ENCODE peak calls at places on chromosomes 13 and 19, in six cellular contexts. One of them, this sample, is unnamed.

GRCh38 chr19:50894478-50895356 is 16.5 kb downstream of the KLK4 start:
- DNase-seq in activated naive CD4-positive, alpha-beta T cell treated with anti-CD3 and anti-CD28 coated beads for 36 hours: no peak
- DNase-seq in stimulated activated CD8-positive, alpha-beta memory T cell treated with anti-CD3 and anti-CD28 coated beads, Interleukin-12 subunit alpha, Interleukin-12 subunit beta, amount 100 ng/mL, for 4 hours: no peak
- DNase-seq in NCI-H1105: no peak
- DNase-seq in HS-5: no peak
- DNase-seq in ACHN: no peak
- DNase-seq in this sample: no peak

GRCh38 chr13:32164622-32165268 is 133.2 kb downstream of the FRY start:
- DNase-seq in NCI-H1105: peak; percentile 43
- DNase-seq in stimulated activated CD8-positive, alpha-beta memory T cell treated with anti-CD3 and anti-CD28 coated beads, Interleukin-12 subunit alpha, Interleukin-12 subunit beta, amount 100 ng/mL, for 4 hours: no peak
- DNase-seq in activated naive CD4-positive, alpha-beta T cell treated with anti-CD3 and anti-CD28 coated beads for 36 hours: peak; percentile 32
- DNase-seq in ACHN: peak; percentile 81
- DNase-seq in HS-5: no peak
- DNase-seq in this sample: no peak

GRCh38 chr19:44725251-44725650 is 23.3 kb upstream of the BCL3 start:
- DNase-seq in HS-5: no peak
- DNase-seq in NCI-H1105: no peak
- DNase-seq in activated naive CD4-positive, alpha-beta T cell treated with anti-CD3 and anti-CD28 coated beads for 36 hours: no peak
- DNase-seq in ACHN: peak; percentile 50
- DNase-seq in stimulated activated CD8-positive, alpha-beta memory T cell treated with anti-CD3 and anti-CD28 coated beads, Interleukin-12 subunit alpha, Interleukin-12 subunit beta, amount 100 ng/mL, for 4 hours: no peak
- DNase-seq in this sample: no peak

GRCh38 chr13:52450012-52450792 is at the start of gene VPS36:
- DNase-seq in NCI-H1105: peak; percentile 72
- DNase-seq in ACHN: peak; percentile 92
- DNase-seq in stimulated activated CD8-positive, alpha-beta memory T cell treated with anti-CD3 and anti-CD28 coated beads, Interleukin-12 subunit alpha, Interleukin-12 subunit beta, amount 100 ng/mL, for 4 hours: peak; percentile 92
- DNase-seq in HS-5: peak; percentile 35
- DNase-seq in activated naive CD4-positive, alpha-beta T cell treated with anti-CD3 and anti-CD28 coated beads for 36 hours: peak; percentile 94
- DNase-seq in this sample: peak; percentile 97

GRCh38 chr19:7550987-7551761 is 15.7 kb downstream of the PNPLA6 start:
- DNase-seq in HS-5: no peak
- DNase-seq in ACHN: no peak
- DNase-seq in activated naive CD4-positive, alpha-beta T cell treated with anti-CD3 and anti-CD28 coated beads for 36 hours: peak; percentile 46
- DNase-seq in stimulated activated CD8-positive, alpha-beta memory T cell treated with anti-CD3 and anti-CD28 coated beads, Interleukin-12 subunit alpha, Interleukin-12 subunit beta, amount 100 ng/mL, for 4 hours: no peak
- DNase-seq in NCI-H1105: no peak
- DNase-seq in this sample: peak; percentile 22

GRCh38 chr13:50917572-50917971 is 8.0 kb downstream of the RNASEH2B start:
- DNase-seq in stimulated activated CD8-positive, alpha-beta memory T cell treated with anti-CD3 and anti-CD28 coated beads, Interleukin-12 subunit alpha, Interleukin-12 subunit beta, amount 100 ng/mL, for 4 hours: no peak
- DNase-seq in ACHN: no peak
- DNase-seq in activated naive CD4-positive, alpha-beta T cell treated with anti-CD3 and anti-CD28 coated beads for 36 hours: no peak
- DNase-seq in NCI-H1105: no peak
- DNase-seq in HS-5: no peak
- DNase-seq in this sample: no peak

GRCh38 chr13:76019421-76020044 is 383.4 kb downstream of the LMO7 start:
- DNase-seq in activated naive CD4-positive, alpha-beta T cell treated with anti-CD3 and anti-CD28 coated beads for 36 hours: peak; percentile 10
- DNase-seq in NCI-H1105: no peak
- DNase-seq in ACHN: peak; percentile 7
- DNase-seq in HS-5: no peak
- DNase-seq in stimulated activated CD8-positive, alpha-beta memory T cell treated with anti-CD3 and anti-CD28 coated beads, Interleukin-12 subunit alpha, Interleukin-12 subunit beta, amount 100 ng/mL, for 4 hours: no peak
- DNase-seq in this sample: no peak

GRCh38 chr13:62300021-62300420 is 884.4 kb upstream of the PCDH20 start:
- DNase-seq in ACHN: no peak
- DNase-seq in activated naive CD4-positive, alpha-beta T cell treated with anti-CD3 and anti-CD28 coated beads for 36 hours: no peak
- DNase-seq in HS-5: no peak
- DNase-seq in stimulated activated CD8-positive, alpha-beta memory T cell treated with anti-CD3 and anti-CD28 coated beads, Interleukin-12 subunit alpha, Interleukin-12 subunit beta, amount 100 ng/mL, for 4 hours: no peak
- DNase-seq in NCI-H1105: no peak
- DNase-seq in this sample: no peak

GRCh38 chr19:45815501-45816216 is 551 bp upstream of the RSPH6A start:
- DNase-seq in activated naive CD4-positive, alpha-beta T cell treated with anti-CD3 and anti-CD28 coated beads for 36 hours: no peak
- DNase-seq in HS-5: no peak
- DNase-seq in NCI-H1105: peak; percentile 47
- DNase-seq in ACHN: no peak
- DNase-seq in stimulated activated CD8-positive, alpha-beta memory T cell treated with anti-CD3 and anti-CD28 coated beads, Interleukin-12 subunit alpha, Interleukin-12 subunit beta, amount 100 ng/mL, for 4 hours: no peak
- DNase-seq in this sample: no peak

GRCh38 chr19:49863935-49864320 is 3.4 kb downstream of the PNKP start:
- DNase-seq in ACHN: no peak
- DNase-seq in stimulated activated CD8-positive, alpha-beta memory T cell treated with anti-CD3 and anti-CD28 coated beads, Interleukin-12 subunit alpha, Interleukin-12 subunit beta, amount 100 ng/mL, for 4 hours: no peak
- DNase-seq in HS-5: no peak
- DNase-seq in activated naive CD4-positive, alpha-beta T cell treated with anti-CD3 and anti-CD28 coated beads for 36 hours: no peak
- DNase-seq in NCI-H1105: no peak
- DNase-seq in this sample: no peak

GRCh38 chr19:40724848-40725247 is 7.9 kb downstream of the ITPKC start:
- DNase-seq in stimulated activated CD8-positive, alpha-beta memory T cell treated with anti-CD3 and anti-CD28 coated beads, Interleukin-12 subunit alpha, Interleukin-12 subunit beta, amount 100 ng/mL, for 4 hours: no peak
- DNase-seq in activated naive CD4-positive, alpha-beta T cell treated with anti-CD3 and anti-CD28 coated beads for 36 hours: peak; percentile 45
- DNase-seq in ACHN: no peak
- DNase-seq in NCI-H1105: no peak
- DNase-seq in HS-5: no peak
- DNase-seq in this sample: no peak

GRCh38 chr13:113785051-113786010 is 26.3 kb downstream of the TMEM255B start:
- DNase-seq in stimulated activated CD8-positive, alpha-beta memory T cell treated with anti-CD3 and anti-CD28 coated beads, Interleukin-12 subunit alpha, Interleukin-12 subunit beta, amount 100 ng/mL, for 4 hours: no peak
- DNase-seq in NCI-H1105: no peak
- DNase-seq in ACHN: peak; percentile 89
- DNase-seq in activated naive CD4-positive, alpha-beta T cell treated with anti-CD3 and anti-CD28 coated beads for 36 hours: peak; percentile 48
- DNase-seq in HS-5: peak; percentile 86
- DNase-seq in this sample: no peak

GRCh38 chr19:17679526-17680234 is 8.5 kb downstream of the UNC13A start:
- DNase-seq in HS-5: no peak
- DNase-seq in stimulated activated CD8-positive, alpha-beta memory T cell treated with anti-CD3 and anti-CD28 coated beads, Interleukin-12 subunit alpha, Interleukin-12 subunit beta, amount 100 ng/mL, for 4 hours: no peak
- DNase-seq in ACHN: no peak
- DNase-seq in activated naive CD4-positive, alpha-beta T cell treated with anti-CD3 and anti-CD28 coated beads for 36 hours: no peak
- DNase-seq in NCI-H1105: no peak
- DNase-seq in this sample: no peak

This sample was measured in activated B cell treated with CpG ODN at 0.5 μM for 24 hours.